ENCODE peak calls at places on chromosomes 13 and 19, in seven cellular contexts. B, Z, Q, F, K, P and X are unnamed samples.

GRCh38 chr13:23579072-23579885 is 9.1 kb downstream of the TNFRSF19 start:
- DNase-seq in P (peak), F (peak), Q (peak), B (peak), Z (peak), K (peak), X (peak)

GRCh38 chr13:29936051-29936813 is 85.8 kb upstream of the UBL3 start:
- DNase-seq in Z (no peak), B (peak), Q (no peak), F (no peak), K (peak), P (no peak), X (no peak)

GRCh38 chr19:35355851-35356460 is 2.3 kb upstream of the FFAR3 start:
- DNase-seq in F (no peak), B (no peak), P (no peak), K (no peak), Z (no peak), Q (no peak), X (no peak)

GRCh38 chr19:37655689-37656491 is 625 bp upstream of the ZFP30 start:
- DNase-seq in Z (peak), F (peak), B (peak), Q (peak), K (peak), P (peak), X (peak)

GRCh38 chr13:44040754-44041100 is 161.0 kb downstream of the LACC1 start:
- DNase-seq in P (no peak), B (no peak), Q (peak), K (no peak), F (no peak), Z (no peak), X (no peak)

GRCh38 chr19:4057913-4058695 is 8.6 kb downstream of the ZBTB7A start:
- DNase-seq in Q (peak), P (peak), Z (no peak), B (no peak), F (peak), K (no peak), X (no peak)

GRCh38 chr13:99157046-99157445 is 43.6 kb upstream of the UBAC2 start:
- DNase-seq in B (no peak), Q (no peak), F (no peak), K (no peak), Z (no peak), P (no peak), X (no peak)

GRCh38 chr13:89465366-89465765 is 1794.2 kb downstream of the SLITRK5 start:
- DNase-seq in P (peak), Q (peak), B (no peak), Z (no peak), F (peak), K (no peak), X (no peak)

GRCh38 chr13:107104631-107105030 is 536.7 kb upstream of the ARGLU1 start:
- DNase-seq in F (no peak), Z (no peak), K (no peak), Q (peak), P (peak), B (no peak), X (no peak)

GRCh38 chr13:45102136-45102802 is 18.0 kb upstream of the GTF2F2 start:
- DNase-seq in P (no peak), Q (no peak), Z (no peak), F (no peak), B (no peak), K (no peak), X (no peak)

GRCh38 chr13:52399708-52400107 is 6.3 kb downstream of the THSD1 start:
- DNase-seq in B (no peak), Q (no peak), P (no peak), F (no peak), Z (no peak), K (no peak), X (no peak)

GRCh38 chr19:5075603-5076002 is 106.7 kb downstream of the KDM4B start:
- DNase-seq in Q (no peak), F (no peak), Z (no peak), K (no peak), B (no peak), P (no peak), X (no peak)

GRCh38 chr19:1936916-1937610 is 3.9 kb upstream of the CSNK1G2 start:
- DNase-seq in Q (no peak), K (no peak), P (no peak), F (no peak), B (no peak), Z (no peak), X (no peak)

GRCh38 chr19:15587663-15588062 is 27.4 kb upstream of the CYP4F8 start:
- DNase-seq in Q (no peak), Z (no peak), P (no peak), B (no peak), K (no peak), F (no peak), X (no peak)

GRCh38 chr13:98407575-98407974 is 169.3 kb downstream of the STK24 start:
- DNase-seq in B (no peak), Q (no peak), P (no peak), F (no peak), K (no peak), Z (no peak), X (no peak)

GRCh38 chr19:58021541-58022282 is 12.1 kb upstream of the ZSCAN1 start:
- DNase-seq in P (peak), Q (peak), F (peak), Z (no peak), B (no peak), K (peak), X (peak)

GRCh38 chr13:77565635-77566034 is 30.1 kb downstream of the SCEL start:
- DNase-seq in B (no peak), K (peak), P (peak), Z (no peak), F (peak), Q (peak), X (peak)

GRCh38 chr13:100525453-100526298 is 62.9 kb downstream of the GGACT start:
- DNase-seq in B (no peak), P (no peak), F (no peak), Z (no peak), K (no peak), Q (no peak), X (no peak)

GRCh38 chr19:53504903-53505302 is 33.0 kb upstream of the ZNF331 start:
- DNase-seq in F (no peak), P (no peak), K (no peak), Q (no peak), Z (no peak), B (no peak), X (no peak)

GRCh38 chr13:110509971-110510786 is 51.3 kb downstream of the RAB20 start:
- DNase-seq in B (no peak), P (peak), K (peak), Q (no peak), F (no peak), Z (no peak), X (no peak)

GRCh38 chr19:16143399-16144215 is at the start of gene HSH2D:
- DNase-seq in B (peak), Q (no peak), Z (no peak), P (no peak), K (peak), F (no peak), X (peak)

GRCh38 chr19:46992699-46993535 is 26.7 kb upstream of the NPAS1 start:
- DNase-seq in P (no peak), Q (no peak), B (no peak), K (no peak), F (no peak), Z (no peak), X (no peak)

GRCh38 chr19:42189133-42189532 is 28.3 kb downstream of the DEDD2 start:
- DNase-seq in B (no peak), F (peak), K (no peak), P (no peak), Z (no peak), Q (no peak), X (no peak)

GRCh38 chr13:109288151-109288709 is 498.2 kb downstream of the IRS2 start:
- DNase-seq in Z (no peak), B (no peak), F (no peak), P (peak), K (no peak), Q (no peak), X (no peak)

GRCh38 chr13:99085846-99086148 is 107.9 kb upstream of the DOCK9 start:
- DNase-seq in B (no peak), Z (no peak), K (no peak), P (no peak), F (no peak), Q (no peak), X (no peak)

GRCh38 chr13:106981050-106981449 is 413.1 kb upstream of the ARGLU1 start:
- DNase-seq in B (no peak), P (no peak), F (no peak), Q (no peak), Z (no peak), K (no peak), X (no peak)

GRCh38 chr19:39928357-39928725 is 6.1 kb downstream of the FCGBP start:
- DNase-seq in Z (no peak), K (no peak), F (no peak), Q (no peak), P (no peak), B (no peak), X (no peak)